ENCODE peak calls at places on chromosomes 12 and 14, in five cellular contexts. V is stimulated activated CD4-positive, alpha-beta T cell treated with anti-CD3 and anti-CD28 coated beads, Interleukin-2, amount 100 ng/mL, for 24 hours; O is SW480; B is germinal center; S is sigmoid colon. G is an unnamed sample.

GRCh38 chr12:46858368-46858767 is 32.6 kb upstream of the SLC38A4 start:
- DNase-seq in O (no peak), V (no peak), S (no peak), B (no peak), G (no peak)

GRCh38 chr14:92922883-92923743 is at the start of gene CHGA:
- DNase-seq in B (peak), O (peak), V (peak), S (no peak), G (peak)

GRCh38 chr12:130104596-130105253 is 57.5 kb upstream of the FZD10 start:
- DNase-seq in B (no peak), V (no peak), S (no peak), O (no peak), G (no peak)

GRCh38 chr14:96231731-96232130 is 24.3 kb upstream of the BDKRB1 start:
- DNase-seq in S (no peak), B (no peak), V (no peak), O (no peak), G (no peak)

GRCh38 chr12:128783129-128783574 is 40.6 kb downstream of the SLC15A4 start:
- DNase-seq in S (peak), O (no peak), V (peak), B (peak), G (no peak)

GRCh38 chr12:7433276-7433822 is 10.6 kb downstream of the CD163L1 start:
- DNase-seq in O (peak), V (no peak), S (no peak), B (no peak), G (no peak)

GRCh38 chr12:34215213-34215892 is 193.1 kb downstream of the ALG10 start:
- DNase-seq in V (no peak), B (no peak), S (no peak), O (no peak), G (no peak)

GRCh38 chr12:92034858-92035401 is 110.7 kb downstream of the BTG1 start:
- DNase-seq in B (peak), O (peak), V (peak), S (peak), G (peak)

GRCh38 chr14:56580317-56580711 is 716 bp downstream of the TMEM260 start:
- DNase-seq in B (no peak), O (peak), V (no peak), S (no peak), G (no peak)

GRCh38 chr12:121451931-121452330 is 52.0 kb downstream of the RNF34 start:
- DNase-seq in B (no peak), O (no peak), S (no peak), V (no peak), G (no peak)

GRCh38 chr12:6215932-6216494 is 15.8 kb downstream of the CD9 start:
- DNase-seq in S (peak), V (no peak), O (peak), B (no peak), G (peak)

GRCh38 chr14:99685061-99685995 is 1.2 kb downstream of the CYP46A1 start:
- DNase-seq in S (peak), V (peak), O (no peak), B (no peak), G (no peak)

GRCh38 chr12:2526371-2526770 is 268.4 kb upstream of the FKBP4 start:
- DNase-seq in B (no peak), S (no peak), V (no peak), O (no peak), G (no peak)

GRCh38 chr12:93317227-93317626 is 60.5 kb upstream of the NUDT4 start:
- DNase-seq in O (peak), S (no peak), B (no peak), V (no peak), G (no peak)

GRCh38 chr12:19230299-19230866 is 100.8 kb downstream of the PLEKHA5 start:
- DNase-seq in V (no peak), B (no peak), S (no peak), O (no peak), G (no peak)

GRCh38 chr14:52267501-52268190 is at the start of gene PTGDR:
- DNase-seq in V (peak), S (no peak), B (no peak), O (no peak), G (no peak)

GRCh38 chr14:95832012-95832411 is 44.6 kb upstream of the TUNAR start:
- DNase-seq in V (no peak), S (no peak), B (no peak), O (no peak), G (no peak)

GRCh38 chr14:67934851-67935250 is 115.3 kb downstream of the RAD51B start:
- DNase-seq in O (no peak), V (no peak), B (no peak), S (no peak), G (no peak)

GRCh38 chr12:82430541-82431145 is 72.3 kb downstream of the METTL25 start:
- DNase-seq in O (no peak), B (no peak), S (no peak), V (no peak), G (no peak)

GRCh38 chr12:107779077-107779840 is 4.8 kb downstream of the ASCL4 start:
- DNase-seq in B (peak), O (no peak), V (no peak), S (no peak), G (no peak)

GRCh38 chr12:50220357-50221061 is 53.3 kb upstream of the CERS5 start:
- DNase-seq in B (no peak), O (no peak), V (peak), S (no peak), G (peak)

GRCh38 chr12:27814851-27815591 is 35.0 kb upstream of the MANSC4 start:
- DNase-seq in B (no peak), O (peak), V (no peak), S (no peak), G (no peak)

GRCh38 chr14:73242274-73242960 is 5.1 kb downstream of the PAPLN start:
- DNase-seq in V (no peak), B (no peak), S (no peak), O (no peak), G (peak)

G was measured in RWPE2.